ENCODE peak calls at places on chromosomes 16 and 17, in seven cellular contexts. T is HL-60, O is activated B cell treated with CpG ODN at 0.5 μM for 24 hours, N is RWPE1, Q is pancreas, B is Caco-2, X is cardiac muscle cell. K is an unnamed sample.

GRCh38 chr17:44197980-44198720 is 1.5 kb downstream of the ATXN7L3 start:
- DNase-seq in N (peak; percentile 45), O (no peak), B (no peak), T (peak; percentile 92), Q (peak; percentile 37), X (peak; percentile 53), K (peak; percentile 47)

GRCh38 chr16:10039220-10040096 is 142.8 kb downstream of the GRIN2A start:
- DNase-seq in Q (peak; percentile 22), N (no peak), B (no peak), X (peak; percentile 1), O (no peak), T (no peak), K (no peak)

GRCh38 chr16:81076566-81077076 is 417 bp downstream of the C16orf46 start:
- DNase-seq in N (peak; percentile 90), X (peak; percentile 85), O (peak; percentile 92), Q (peak; percentile 92), B (peak; percentile 87), T (peak; percentile 88), K (no peak)

GRCh38 chr16:80027007-80027965 is 426.7 kb upstream of the MAF start:
- DNase-seq in T (no peak), Q (no peak), B (peak; percentile 93), O (no peak), N (peak; percentile 98), X (peak; percentile 40), K (peak; percentile 95)

GRCh38 chr16:3149193-3149530 is 14.3 kb downstream of the ZNF213 start:
- DNase-seq in O (no peak), Q (peak; percentile 40), T (no peak), N (no peak), B (no peak), X (no peak), K (peak; percentile 28)

GRCh38 chr17:55284001-55284884 is 19.5 kb downstream of the HLF start:
- DNase-seq in O (no peak), Q (no peak), T (no peak), N (no peak), X (no peak), B (peak; percentile 58), K (no peak)

GRCh38 chr17:28341516-28341915 is 6.0 kb downstream of the TNFAIP1 start:
- DNase-seq in B (no peak), T (no peak), Q (no peak), X (no peak), O (no peak), N (no peak), K (no peak)

GRCh38 chr17:56593741-56594527 is 435 bp downstream of the NOG start:
- DNase-seq in N (peak; percentile 57), T (peak; percentile 73), X (peak; percentile 66), B (peak; percentile 64), O (peak; percentile 40), Q (peak; percentile 48), K (peak; percentile 66)

GRCh38 chr16:19014456-19014855 is 30.7 kb downstream of the TMC7 start:
- DNase-seq in X (peak; percentile 22), Q (no peak), T (peak; percentile 89), N (no peak), B (no peak), O (no peak), K (no peak)

GRCh38 chr17:20092973-20093626 is 83.9 kb downstream of the SPECC1 start:
- DNase-seq in B (no peak), O (no peak), T (no peak), X (no peak), N (no peak), Q (no peak), K (no peak)

GRCh38 chr16:49490321-49490705 is 116.7 kb downstream of the C16orf78 start:
- DNase-seq in X (no peak), N (no peak), O (no peak), B (no peak), Q (no peak), T (no peak), K (no peak)

GRCh38 chr17:30225112-30225511 is 10.4 kb downstream of the SLC6A4 start:
- DNase-seq in X (no peak), Q (no peak), T (no peak), O (no peak), B (no peak), N (peak; percentile 38), K (no peak)

GRCh38 chr17:38879878-38880727 is 10.2 kb downstream of the LASP1 start:
- DNase-seq in B (peak; percentile 90), Q (peak; percentile 58), T (peak; percentile 53), O (no peak), X (peak; percentile 87), N (peak; percentile 96), K (peak; percentile 89)

GRCh38 chr16:57753448-57754353 is 18.1 kb downstream of the KATNB1 start:
- DNase-seq in X (no peak), N (no peak), Q (peak; percentile 31), B (no peak), T (no peak), O (no peak), K (no peak)

GRCh38 chr16:82627811-82628339 is 1.1 kb downstream of the CDH13 start:
- DNase-seq in T (no peak), O (no peak), N (peak; percentile 77), B (no peak), X (peak; percentile 47), Q (no peak), K (no peak)

GRCh38 chr17:70369296-70369855 is 200.0 kb downstream of the KCNJ2 start:
- DNase-seq in B (no peak), T (no peak), N (no peak), Q (no peak), O (no peak), X (peak; percentile 2), K (no peak)

GRCh38 chr16:53159781-53160436 is 105.1 kb downstream of the CHD9 start:
- DNase-seq in T (peak; percentile 37), X (peak; percentile 73), O (no peak), Q (no peak), N (peak; percentile 36), B (no peak), K (no peak)

GRCh38 chr16:14335297-14335696 is 264.2 kb downstream of the MRTFB start:
- DNase-seq in B (no peak), X (no peak), Q (no peak), O (no peak), T (no peak), N (no peak), K (no peak)

GRCh38 chr16:67927131-67927941 is 4.3 kb downstream of the CTRL start:
- DNase-seq in T (no peak), Q (peak; percentile 68), N (no peak), O (no peak), B (no peak), X (no peak), K (no peak)
- TF ChIP-seq CTCF in T (no peak), Q (no peak), N (no peak), O (no peak), B (no peak), X (no peak), K (no peak)

DNA sequence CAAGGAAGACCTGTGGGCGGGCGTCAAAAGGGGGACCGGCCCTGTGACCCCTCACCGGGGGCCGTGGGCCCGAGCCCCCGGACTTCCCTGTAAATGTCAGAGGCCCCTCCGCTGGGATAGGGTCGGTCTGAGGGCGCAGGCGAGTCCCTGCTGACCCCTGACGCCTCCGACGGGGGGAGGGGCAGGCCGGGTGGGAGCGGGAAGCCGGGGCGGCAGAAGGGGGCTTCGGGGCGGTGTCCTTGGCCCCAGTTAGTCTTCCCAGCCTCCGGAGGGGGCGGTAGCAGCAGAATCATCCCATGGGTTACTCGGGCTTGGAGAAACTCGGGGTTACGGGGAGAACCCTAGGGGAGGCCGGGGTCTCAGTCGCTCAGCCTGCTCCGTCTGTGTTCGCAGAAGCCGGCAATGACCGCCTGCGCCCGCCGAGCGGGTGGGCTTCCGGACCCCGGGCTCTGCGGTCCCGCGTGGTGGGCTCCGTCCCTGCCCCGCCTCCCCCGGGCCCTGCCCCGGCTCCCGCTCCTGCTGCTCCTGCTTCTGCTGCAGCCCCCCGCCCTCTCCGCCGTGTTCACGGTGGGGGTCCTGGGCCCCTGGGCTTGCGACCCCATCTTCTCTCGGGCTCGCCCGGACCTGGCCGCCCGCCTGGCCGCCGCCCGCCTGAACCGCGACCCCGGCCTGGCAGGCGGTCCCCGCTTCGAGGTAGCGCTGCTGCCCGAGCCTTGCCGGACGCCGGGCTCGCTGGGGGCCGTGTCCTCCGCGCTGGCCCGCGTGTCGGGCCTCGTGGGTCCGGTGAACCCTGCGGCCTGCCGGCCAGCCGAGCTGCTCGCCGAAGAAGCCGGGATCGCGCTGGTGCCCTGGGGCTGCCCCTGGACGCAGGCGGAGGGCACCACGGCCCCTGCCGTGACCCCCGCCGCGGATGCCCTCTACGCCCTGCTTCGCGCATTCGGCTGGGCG is 505 bp downstream of the GUCY2D start:
- DNase-seq in O (no peak), X (no peak), B (no peak), N (no peak), Q (no peak), T (no peak), K (no peak)
- TF ChIP-seq CTCF in O (no peak), X (no peak), B (no peak), N (no peak), Q (no peak), T (no peak), K (no peak)

DNA sequence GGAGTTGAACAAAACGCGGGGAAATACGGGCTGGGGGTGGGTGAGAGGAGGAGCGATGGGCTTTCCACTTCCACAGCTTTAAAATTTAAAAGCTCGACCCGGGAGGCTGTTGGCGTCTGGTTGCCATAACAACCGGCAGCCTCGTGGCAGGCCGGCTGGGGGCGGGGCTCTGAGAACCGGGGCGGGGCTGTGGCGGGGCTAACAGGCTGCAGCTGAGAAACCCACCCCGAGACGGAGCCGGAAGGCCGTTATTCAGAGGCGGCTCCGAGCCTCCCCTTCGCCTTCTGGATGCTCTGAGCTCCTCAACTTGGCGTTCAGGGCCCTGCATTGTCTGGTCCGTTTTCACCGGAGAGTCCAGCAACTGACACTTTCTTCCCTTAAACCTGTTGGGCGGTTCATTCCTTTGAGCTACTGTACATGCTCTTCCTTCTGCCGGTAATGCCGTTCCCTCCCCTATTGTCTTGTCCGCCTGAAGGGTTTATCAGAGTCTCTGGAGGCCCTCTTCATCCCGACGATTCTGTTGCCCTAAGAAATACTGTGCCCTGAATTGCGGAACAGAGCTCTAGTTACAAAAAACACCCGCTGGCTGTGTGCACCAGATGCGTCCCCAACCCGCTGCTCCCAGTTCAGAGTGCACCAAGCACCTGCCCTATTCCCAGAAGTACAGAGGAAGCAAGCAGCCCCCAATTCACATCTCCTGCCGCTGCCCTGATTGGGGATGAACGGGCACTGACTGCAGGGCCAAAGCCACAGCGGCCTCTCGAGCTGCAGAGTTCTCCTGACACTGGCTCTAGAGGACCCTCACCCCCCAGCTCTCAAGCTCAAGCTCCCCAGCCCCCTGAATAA is 616 bp downstream of the DNAAF8 start:
- DNase-seq in T (peak; percentile 82), X (peak; percentile 88), N (peak; percentile 83), O (peak; percentile 91), B (peak; percentile 89), Q (peak; percentile 94), K (peak; percentile 64)
- TF ChIP-seq CTCF in T (no peak), X (no peak), N (no peak), O (no peak), B (no peak), Q (no peak), K (no peak)

GRCh38 chr17:73250851-73251640 is 10.6 kb downstream of the CPSF4L start:
- DNase-seq in X (no peak), T (no peak), N (no peak), Q (no peak), B (no peak), O (no peak), K (no peak)

GRCh38 chr17:73251871-73252270 is 9.8 kb downstream of the CPSF4L start:
- DNase-seq in B (no peak), X (no peak), T (no peak), Q (no peak), O (no peak), N (no peak), K (no peak)

GRCh38 chr17:73248532-73248931 is 13.1 kb downstream of the CPSF4L start:
- DNase-seq in Q (no peak), T (no peak), X (no peak), N (no peak), B (no peak), O (no peak), K (no peak)

GRCh38 chr17:73249700-73250099 is 12.0 kb downstream of the CPSF4L start:
- DNase-seq in B (no peak), N (no peak), Q (no peak), O (no peak), T (no peak), X (no peak), K (no peak)

GRCh38 chr17:73247728-73248127 is 14.0 kb downstream of the CPSF4L start:
- DNase-seq in B (no peak), N (no peak), T (no peak), Q (no peak), O (no peak), X (peak; percentile 32), K (no peak)
- TF ChIP-seq CTCF in B (no peak), N (no peak), T (no peak), Q (no peak), O (no peak), X (no peak), K (no peak)